ENCODE peak calls at places on chromosomes 6 and 20, in eight cellular contexts. X is MCF 10A; F is Panc1; T is HFF-Myc; R is stimulated activated naive CD8-positive, alpha-beta T cell treated with anti-CD3 and anti-CD28 coated beads, Interleukin-15, amount 100 ng/mL, for 72 hours; D is HT1080; L is activated CD4-positive, alpha-beta T cell treated with anti-CD3 and anti-CD28 coated beads, Interleukin-2, amount 50 U/mL, for 1 hour; M is stromal cell of bone marrow. N is an unnamed sample.

GRCh38 chr20:57787969-57788781 is 78.4 kb upstream of the PMEPA1 start:
- DNase-seq in L (no peak), R (no peak), D (peak), M (no peak), X (no peak), F (no peak), T (no peak), N (no peak)

GRCh38 chr6:117817992-117818391 is 89.1 kb upstream of the SLC35F1 start:
- DNase-seq in D (no peak), X (no peak), F (no peak), R (no peak), L (no peak), T (no peak), M (no peak), N (no peak)

GRCh38 chr6:166675736-166676135 is 48.7 kb upstream of the RPS6KA2 start:
- DNase-seq in F (no peak), R (no peak), M (no peak), L (no peak), X (no peak), T (no peak), D (no peak), N (no peak)

GRCh38 chr20:22523499-22524392 is 60.6 kb downstream of the FOXA2 start:
- DNase-seq in L (no peak), M (no peak), R (no peak), X (no peak), D (no peak), T (no peak), F (no peak), N (no peak)

GRCh38 chr6:89972024-89972381 is 77.7 kb downstream of the GJA10 start:
- DNase-seq in D (no peak), T (no peak), F (no peak), R (no peak), L (no peak), M (no peak), X (no peak), N (no peak)

GRCh38 chr6:30988209-30988825 is 4.8 kb downstream of the MUC21 start:
- DNase-seq in T (no peak), M (no peak), R (no peak), L (no peak), X (no peak), D (no peak), F (no peak), N (no peak)

GRCh38 chr20:6492396-6493055 is 275.0 kb upstream of the BMP2 start:
- DNase-seq in R (no peak), L (no peak), T (no peak), X (no peak), F (no peak), M (no peak), D (peak), N (no peak)

GRCh38 chr20:43969501-43969900 is 54.8 kb downstream of the TOX2 start:
- DNase-seq in L (no peak), T (no peak), D (no peak), M (no peak), F (no peak), X (no peak), R (no peak), N (no peak)

N was measured in amniotic stem cell.